ENCODE peak calls at places on chromosomes 13 and 19, in four cellular contexts. One of them, this sample, is unnamed.

GRCh38 chr13:102294407-102295018 is 107.3 kb downstream of the FGF14 start:
- DNase-seq in IMR-90: no peak
- DNase-seq in adrenal gland: no peak
- DNase-seq in heart left ventricle: no peak
- DNase-seq in this sample: no peak

GRCh38 chr13:72849571-72849970 is 67.6 kb downstream of the PIBF1 start:
- DNase-seq in IMR-90: peak; percentile 46
- DNase-seq in adrenal gland: no peak
- DNase-seq in heart left ventricle: no peak
- DNase-seq in this sample: no peak

GRCh38 chr13:30924726-30925125 is 7.7 kb upstream of the TEX26 start:
- DNase-seq in IMR-90: no peak
- DNase-seq in adrenal gland: no peak
- DNase-seq in heart left ventricle: no peak
- DNase-seq in this sample: no peak

GRCh38 chr13:111877906-111878305 is 189.0 kb upstream of the SOX1 start:
- DNase-seq in IMR-90: no peak
- DNase-seq in adrenal gland: no peak
- DNase-seq in heart left ventricle: no peak
- DNase-seq in this sample: no peak

GRCh38 chr19:29211562-29212416 is 1.2 kb downstream of the UQCRFS1 start:
- DNase-seq in IMR-90: peak; percentile 12
- DNase-seq in adrenal gland: peak; percentile 61
- DNase-seq in heart left ventricle: no peak
- DNase-seq in this sample: no peak

GRCh38 chr19:18321729-18322091 is 1.2 kb downstream of the LSM4 start:
- DNase-seq in IMR-90: peak; percentile 33
- DNase-seq in adrenal gland: no peak
- DNase-seq in heart left ventricle: no peak
- DNase-seq in this sample: no peak

GRCh38 chr13:109616021-109616420 is 170.4 kb downstream of the IRS2 start:
- DNase-seq in IMR-90: no peak
- DNase-seq in adrenal gland: no peak
- DNase-seq in heart left ventricle: no peak
- DNase-seq in this sample: no peak

GRCh38 chr19:31439270-31439573 is 90.0 kb upstream of the TSHZ3 start:
- DNase-seq in IMR-90: no peak
- DNase-seq in adrenal gland: no peak
- DNase-seq in heart left ventricle: no peak
- DNase-seq in this sample: no peak

GRCh38 chr19:31803819-31804446 is 454.7 kb upstream of the TSHZ3 start:
- DNase-seq in IMR-90: no peak
- DNase-seq in adrenal gland: no peak
- DNase-seq in heart left ventricle: no peak
- DNase-seq in this sample: no peak

GRCh38 chr19:17762505-17763229 is 11.4 kb downstream of the FCHO1 start:
- DNase-seq in IMR-90: peak; percentile 62
- DNase-seq in adrenal gland: no peak
- DNase-seq in heart left ventricle: no peak
- DNase-seq in this sample: no peak

GRCh38 chr13:105464249-105464648 is 1071.2 kb downstream of the EFNB2 start:
- DNase-seq in IMR-90: peak; percentile 43
- DNase-seq in adrenal gland: no peak
- DNase-seq in heart left ventricle: no peak
- DNase-seq in this sample: no peak

GRCh38 chr19:18098891-18099622 is 1.5 kb downstream of the MAST3 start:
- DNase-seq in IMR-90: no peak
- DNase-seq in adrenal gland: no peak
- DNase-seq in heart left ventricle: no peak
- DNase-seq in this sample: no peak

GRCh38 chr19:49851456-49852259 is 699 bp downstream of the PTOV1 start:
- DNase-seq in IMR-90: no peak
- DNase-seq in adrenal gland: peak; percentile 69
- DNase-seq in heart left ventricle: no peak
- DNase-seq in this sample: peak; percentile 35

GRCh38 chr19:38686530-38686888 is 39.1 kb downstream of the ACTN4 start:
- DNase-seq in IMR-90: no peak
- DNase-seq in adrenal gland: no peak
- DNase-seq in heart left ventricle: no peak
- DNase-seq in this sample: no peak

GRCh38 chr19:45376045-45376724 is 5.8 kb upstream of the ERCC2 start:
- DNase-seq in IMR-90: peak; percentile 94
- DNase-seq in adrenal gland: peak; percentile 96
- DNase-seq in heart left ventricle: peak; percentile 66
- DNase-seq in this sample: no peak

GRCh38 chr19:42122691-42123607 is 9.3 kb downstream of the POU2F2 start:
- DNase-seq in IMR-90: no peak
- DNase-seq in adrenal gland: no peak
- DNase-seq in heart left ventricle: no peak
- DNase-seq in this sample: no peak

GRCh38 chr13:24008679-24009078 is 111.4 kb upstream of the C1QTNF9B start:
- DNase-seq in IMR-90: peak; percentile 56
- DNase-seq in adrenal gland: no peak
- DNase-seq in heart left ventricle: no peak
- DNase-seq in this sample: no peak

GRCh38 chr13:26881154-26881553 is 120.6 kb upstream of the GPR12 start:
- DNase-seq in IMR-90: peak; percentile 47
- DNase-seq in adrenal gland: peak; percentile 75
- DNase-seq in heart left ventricle: no peak
- DNase-seq in this sample: no peak

GRCh38 chr13:25654332-25654731 is 282.6 kb downstream of the ATP8A2 start:
- DNase-seq in IMR-90: no peak
- DNase-seq in adrenal gland: no peak
- DNase-seq in heart left ventricle: no peak
- DNase-seq in this sample: no peak

GRCh38 chr13:70107498-70108271 is at the start of gene ATXN8OS:
- DNase-seq in IMR-90: no peak
- DNase-seq in adrenal gland: no peak
- DNase-seq in heart left ventricle: no peak
- DNase-seq in this sample: no peak

GRCh38 chr19:10289167-10289835 is 451 bp upstream of the ICAM5 start:
- DNase-seq in IMR-90: peak; percentile 54
- DNase-seq in adrenal gland: no peak
- DNase-seq in heart left ventricle: no peak
- DNase-seq in this sample: peak; percentile 86
- TF ChIP-seq POLR2A in IMR-90: no peak
- TF ChIP-seq POLR2A in adrenal gland: no peak
- TF ChIP-seq POLR2A in heart left ventricle: no peak
- TF ChIP-seq POLR2A in this sample: no peak

DNA sequence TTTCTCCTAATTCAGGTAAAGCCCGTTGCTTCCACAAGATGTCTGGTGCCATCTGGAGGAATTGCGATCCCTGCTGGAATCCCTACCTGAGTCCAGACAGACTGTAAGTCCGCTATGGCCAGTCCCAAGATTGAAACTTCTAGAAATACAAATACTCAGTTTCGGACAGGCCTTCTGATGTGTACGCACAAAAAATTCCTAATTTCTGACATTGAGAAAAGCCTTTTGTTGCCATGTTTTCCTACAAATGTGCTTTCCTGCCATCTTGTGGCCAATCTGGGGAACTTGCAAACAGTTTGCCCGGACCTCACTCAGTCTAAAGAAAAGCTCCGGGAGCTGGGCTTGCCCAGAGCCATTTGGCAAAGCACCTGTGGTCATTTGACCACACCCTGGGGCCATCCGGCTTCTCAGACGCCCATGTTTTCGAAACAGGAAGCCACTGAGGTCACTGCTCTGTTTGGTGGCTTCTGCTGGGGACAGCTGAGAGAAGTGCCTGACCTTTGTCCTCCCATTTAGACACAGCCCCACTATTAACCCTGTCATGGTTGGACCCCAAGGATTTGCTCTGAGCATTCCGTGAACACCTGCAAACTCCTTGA is 79.4 kb downstream of the SLC15A1 start:
- DNase-seq in IMR-90: peak; percentile 75
- DNase-seq in adrenal gland: peak; percentile 86
- DNase-seq in heart left ventricle: peak; percentile 71
- DNase-seq in this sample: peak; percentile 80
- H3K4me3 ChIP-seq in IMR-90: no peak overlapping the region
- H3K4me3 ChIP-seq in adrenal gland: no peak overlapping the region
- H3K4me3 ChIP-seq in heart left ventricle: no peak overlapping the region
- H3K4me3 ChIP-seq in this sample: no peak overlapping the region

DNA sequence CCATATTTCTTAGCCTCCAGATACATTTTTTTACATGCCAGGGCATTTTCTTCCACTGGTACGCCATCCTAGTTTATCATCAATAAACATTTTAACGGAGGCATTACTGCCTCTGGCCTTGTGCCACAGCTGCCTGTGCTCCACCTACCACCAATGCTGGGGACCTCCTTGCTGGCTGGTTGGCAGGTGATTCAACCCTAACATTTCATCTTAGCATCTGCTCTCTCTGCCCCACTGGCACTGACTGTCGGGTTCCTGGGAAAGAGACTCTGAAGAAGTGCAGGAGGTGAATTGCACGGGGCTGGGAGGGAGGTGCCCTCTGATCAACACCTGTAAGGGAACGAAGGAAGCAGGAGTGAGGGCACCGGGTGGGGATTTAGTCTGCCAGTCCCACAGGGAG is 51.4 kb upstream of the KCTD15 start:
- DNase-seq in IMR-90: no peak
- DNase-seq in adrenal gland: no peak
- DNase-seq in heart left ventricle: no peak
- DNase-seq in this sample: no peak
- TF ChIP-seq POLR2A in IMR-90: no peak
- TF ChIP-seq POLR2A in adrenal gland: no peak
- TF ChIP-seq POLR2A in heart left ventricle: no peak
- TF ChIP-seq POLR2A in this sample: no peak

DNA sequence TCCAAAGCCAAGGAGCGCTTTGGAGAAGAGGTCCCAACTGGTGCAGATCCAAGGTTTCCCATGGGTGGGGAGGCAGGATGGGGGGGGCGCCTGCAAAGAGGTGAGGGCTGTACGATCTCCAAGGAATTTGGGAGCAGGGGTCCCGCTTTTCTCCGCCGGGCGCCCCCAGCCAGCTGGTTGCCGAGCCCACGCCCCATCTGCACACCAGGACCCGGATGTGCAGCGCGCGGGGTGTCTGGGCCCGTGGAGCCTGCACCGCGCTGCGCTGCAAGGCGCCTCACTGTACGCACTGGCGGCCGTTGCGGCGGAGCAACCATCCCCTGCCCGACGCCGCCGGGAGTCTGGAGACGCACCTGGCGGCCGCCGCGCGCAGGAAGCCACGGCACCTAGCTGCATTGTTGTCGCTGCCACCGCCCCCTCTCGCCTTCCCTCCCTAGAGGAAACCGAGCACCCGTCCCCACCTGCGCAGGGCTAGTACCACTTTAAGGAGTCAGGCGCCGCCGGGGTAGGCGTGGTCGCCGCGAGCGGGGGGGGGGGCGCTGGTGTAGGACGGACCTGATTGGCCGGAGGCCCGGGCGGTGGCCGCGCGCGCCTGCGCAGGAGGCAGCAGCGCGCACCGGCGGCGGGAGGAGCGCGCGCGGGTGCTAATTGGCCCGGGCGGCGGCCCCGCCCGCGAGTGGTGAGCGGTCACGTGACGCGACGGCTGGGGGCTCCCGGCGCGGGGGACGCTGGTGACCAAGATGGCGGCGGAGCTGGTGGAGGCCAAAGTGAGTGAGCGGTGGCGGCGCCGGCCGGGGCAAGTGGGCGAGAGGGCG is at the start of gene PIAS4:
- DNase-seq in IMR-90: peak; percentile 90
- DNase-seq in adrenal gland: peak; percentile 98
- DNase-seq in heart left ventricle: peak; percentile 96
- DNase-seq in this sample: peak; percentile 92
- H3K4me3 ChIP-seq in IMR-90: peak within 1 kb of the TSS; percentile 100
- H3K4me3 ChIP-seq in adrenal gland: peak within 1 kb of the TSS; percentile 33
- H3K4me3 ChIP-seq in heart left ventricle: peak within 1 kb of the TSS; percentile 82
- H3K4me3 ChIP-seq in this sample: peak within 1 kb of the TSS; percentile 75

GRCh38 chr19:46659151-46660007 is 1.6 kb downstream of the DACT3 start:
- DNase-seq in IMR-90: no peak
- DNase-seq in adrenal gland: no peak
- DNase-seq in heart left ventricle: peak; percentile 47
- DNase-seq in this sample: no peak

GRCh38 chr19:46660008-46660517 is 919 bp downstream of the DACT3 start:
- DNase-seq in IMR-90: no peak
- DNase-seq in adrenal gland: no peak
- DNase-seq in heart left ventricle: no peak
- DNase-seq in this sample: no peak

GRCh38 chr19:46661735-46662592 is 982 bp upstream of the DACT3 start:
- DNase-seq in IMR-90: peak; percentile 90
- DNase-seq in adrenal gland: peak; percentile 94
- DNase-seq in heart left ventricle: peak; percentile 87
- DNase-seq in this sample: peak; percentile 96

GRCh38 chr19:46660601-46661019 is 372 bp downstream of the DACT3 start:
- DNase-seq in IMR-90: no peak
- DNase-seq in adrenal gland: no peak
- DNase-seq in heart left ventricle: peak; percentile 53
- DNase-seq in this sample: no peak

GRCh38 chr19:46661020-46661731 is at the start of gene DACT3:
- DNase-seq in IMR-90: peak; percentile 100
- DNase-seq in adrenal gland: peak; percentile 100
- DNase-seq in heart left ventricle: peak; percentile 100
- DNase-seq in this sample: peak; percentile 100
- TF ChIP-seq POLR2A in IMR-90: no peak
- TF ChIP-seq POLR2A in adrenal gland: no peak
- TF ChIP-seq POLR2A in heart left ventricle: no peak
- TF ChIP-seq POLR2A in this sample: no peak

GRCh38 chr13:44576396-44577235 is 486 bp upstream of the TSC22D1 start:
- DNase-seq in IMR-90: no peak
- DNase-seq in adrenal gland: no peak
- DNase-seq in heart left ventricle: no peak
- DNase-seq in this sample: peak; percentile 88

GRCh38 chr13:44575035-44575434 is 1.1 kb downstream of the TSC22D1 start:
- DNase-seq in IMR-90: no peak
- DNase-seq in adrenal gland: no peak
- DNase-seq in heart left ventricle: no peak
- DNase-seq in this sample: no peak

GRCh38 chr13:44578064-44578394 is 1.9 kb upstream of the TSC22D1 start:
- DNase-seq in IMR-90: no peak
- DNase-seq in adrenal gland: peak; percentile 67
- DNase-seq in heart left ventricle: no peak
- DNase-seq in this sample: no peak

GRCh38 chr13:44575741-44576395 is at the start of gene TSC22D1:
- DNase-seq in IMR-90: peak; percentile 56
- DNase-seq in adrenal gland: peak; percentile 72
- DNase-seq in heart left ventricle: peak; percentile 47
- DNase-seq in this sample: peak; percentile 90

DNA sequence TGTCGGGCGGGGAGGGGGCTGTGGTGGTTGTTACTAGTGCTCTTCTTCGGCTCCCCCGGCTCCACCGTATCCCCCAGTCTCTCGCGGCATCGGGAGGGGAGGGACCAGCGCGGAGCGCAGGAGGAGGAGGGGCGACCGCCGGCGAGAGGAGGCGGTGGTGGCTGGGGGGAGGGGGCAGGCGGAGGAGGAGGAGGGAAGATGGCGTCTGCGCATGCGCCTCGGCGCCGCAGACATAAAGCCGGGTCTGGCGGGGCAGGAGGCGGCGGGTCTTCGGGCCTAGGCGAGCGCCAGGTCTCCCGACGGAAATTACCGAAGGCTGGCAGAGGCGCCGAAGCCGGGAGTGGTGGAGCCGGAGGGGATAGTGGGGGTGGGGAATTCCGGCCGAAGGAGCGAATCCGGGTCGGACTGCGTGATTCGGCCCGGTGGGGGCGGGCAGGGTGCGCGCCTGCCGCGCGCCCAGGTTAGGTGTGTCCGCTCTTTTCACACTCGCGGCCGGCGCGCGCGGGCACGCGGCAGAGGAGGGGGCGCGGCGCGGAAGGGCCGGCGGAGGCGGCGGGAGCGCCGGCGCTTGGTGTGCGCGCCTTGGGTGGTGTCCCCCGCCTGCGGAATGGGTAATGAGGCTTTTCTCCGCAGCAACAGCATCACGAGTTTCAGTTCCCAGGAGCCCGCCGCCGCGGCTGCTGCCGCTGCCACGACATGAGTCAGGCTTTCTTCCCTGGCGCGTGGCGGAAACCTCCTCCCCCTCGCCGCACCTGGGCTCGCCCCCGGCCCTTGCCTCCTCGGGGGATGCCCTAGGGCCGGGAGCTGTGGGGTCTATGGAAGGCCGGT is 1.3 kb upstream of the TSC22D1 start:
- DNase-seq in IMR-90: peak; percentile 95
- DNase-seq in adrenal gland: peak; percentile 98
- DNase-seq in heart left ventricle: peak; percentile 98
- DNase-seq in this sample: peak; percentile 93
- H3K4me3 ChIP-seq in IMR-90: peak overlapping the region; percentile 80
- H3K4me3 ChIP-seq in adrenal gland: peak overlapping the region; percentile 43
- H3K4me3 ChIP-seq in heart left ventricle: peak overlapping the region; percentile 91
- H3K4me3 ChIP-seq in this sample: peak overlapping the region; percentile 73

This sample was measured in lower leg skin.